ENCODE peak calls at places on chromosomes 16 and 17, in six cellular contexts. V is nephron progenitor cell, N is fibroblast of mammary gland, B is transverse colon, L is HL-60, H is AG09319. E is an unnamed sample.

GRCh38 chr16:30180741-30181140 is 2.7 kb upstream of the CORO1A start:
- DNase-seq in H (no peak), B (no peak), L (no peak), V (no peak), N (no peak), E (no peak)

GRCh38 chr16:10509534-10510025 is 70.8 kb downstream of the EMP2 start:
- DNase-seq in B (peak), H (peak), V (peak), L (peak), N (peak), E (peak)

GRCh38 chr16:69329369-69330285 is 761 bp downstream of the PDF start:
- DNase-seq in L (no peak), H (no peak), V (peak), B (peak), N (no peak), E (peak)

GRCh38 chr16:28974007-28974436 is 556 bp upstream of the SPNS1 start:
- DNase-seq in H (peak), V (peak), B (peak), N (peak), L (peak), E (peak)

GRCh38 chr17:49994085-49995054 is 654 bp downstream of the DLX3 start:
- DNase-seq in V (no peak), H (no peak), N (no peak), B (no peak), L (no peak), E (no peak)

GRCh38 chr16:23557779-23558330 is 328 bp downstream of the UBFD1 start:
- DNase-seq in N (peak), B (peak), H (no peak), V (peak), L (no peak), E (peak)

GRCh38 chr17:78057113-78057740 is 71.3 kb downstream of the TMC6 start:
- DNase-seq in V (no peak), L (no peak), H (no peak), B (no peak), N (no peak), E (no peak)

GRCh38 chr17:59030811-59031210 is 75.9 kb downstream of the TRIM37 start:
- DNase-seq in N (no peak), H (no peak), B (no peak), V (no peak), L (no peak), E (no peak)

GRCh38 chr17:52106638-52107261 is 51.8 kb downstream of the CA10 start:
- DNase-seq in H (no peak), N (peak), L (peak), V (peak), B (peak), E (peak)

GRCh38 chr17:41145261-41145660 is 4.4 kb downstream of the KRTAP4-5 start:
- DNase-seq in B (no peak), L (no peak), N (no peak), V (no peak), H (no peak), E (no peak)

GRCh38 chr16:912322-912683 is 58.5 kb downstream of the LMF1 start:
- DNase-seq in V (no peak), H (no peak), L (no peak), B (no peak), N (no peak), E (no peak)

GRCh38 chr16:8905168-8905762 is 23.1 kb downstream of the LITAFD start:
- DNase-seq in N (peak), V (no peak), L (no peak), B (no peak), H (no peak), E (peak)

GRCh38 chr17:81030726-81031570 is 4.0 kb upstream of the BAIAP2 start:
- DNase-seq in V (no peak), L (no peak), N (no peak), B (peak), H (no peak), E (no peak)

GRCh38 chr16:74667215-74667765 is 613 bp upstream of the RFWD3 start:
- DNase-seq in N (no peak), B (peak), H (no peak), V (peak), L (no peak), E (peak)

GRCh38 chr17:49830605-49831004 is 17.3 kb downstream of the TAC4 start:
- DNase-seq in V (no peak), B (no peak), N (no peak), L (no peak), H (no peak), E (no peak)

GRCh38 chr16:49399594-49400364 is 26.2 kb downstream of the C16orf78 start:
- DNase-seq in V (no peak), N (no peak), H (no peak), B (peak), L (no peak), E (no peak)

DNA sequence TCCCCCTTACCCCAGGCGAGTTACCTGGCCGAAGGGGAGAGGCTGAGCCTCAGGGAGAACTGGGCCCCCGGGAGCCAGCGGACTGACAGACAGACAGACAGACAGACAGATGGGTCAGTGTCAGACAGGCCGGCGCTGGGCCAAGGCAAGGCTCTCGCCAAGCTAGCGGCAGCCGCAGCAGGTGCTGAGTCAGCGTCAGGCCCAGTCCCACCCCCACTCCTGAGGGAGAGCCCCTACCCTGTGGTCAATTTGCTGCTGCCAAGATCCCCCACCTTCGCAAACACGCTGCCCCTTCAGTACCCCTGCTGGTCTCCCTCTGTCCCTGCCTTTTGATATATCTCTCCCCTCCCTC is 1.5 kb downstream of the FGF11 start:
- DNase-seq in N (peak), B (peak), L (no peak), V (no peak), H (no peak), E (no peak)
- TF ChIP-seq CTCF in N (peak), B (no peak), L (no peak), V (no peak), H (no peak), E (no peak)

GRCh38 chr16:72399811-72400210 is 227.9 kb upstream of the PMFBP1 start:
- DNase-seq in V (no peak), H (no peak), N (no peak), B (no peak), L (no peak), E (no peak)

GRCh38 chr16:72400257-72401078 is 228.5 kb upstream of the PMFBP1 start:
- DNase-seq in B (peak), H (peak), N (peak), V (peak), L (peak), E (peak)

DNA sequence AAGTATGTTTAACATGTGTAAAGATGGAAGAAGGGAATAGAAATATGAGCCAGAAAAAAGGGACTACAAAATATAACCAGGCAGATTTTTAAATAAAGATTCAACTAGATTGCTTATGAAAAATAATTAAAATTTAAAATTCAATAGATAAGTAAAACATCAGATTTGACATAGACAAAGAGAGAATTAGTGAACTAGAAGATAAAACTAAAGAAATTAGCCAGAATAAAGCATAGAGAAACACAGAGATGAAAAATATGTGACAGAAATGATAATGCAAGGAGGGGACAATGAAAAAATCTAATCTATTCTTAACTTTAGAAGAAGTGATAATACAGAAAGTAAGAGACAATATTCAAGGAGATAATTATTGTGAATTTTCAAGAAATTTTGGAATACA is 222.6 kb upstream of the PMFBP1 start:
- DNase-seq in N (no peak), V (no peak), H (no peak), L (no peak), B (no peak), E (no peak)
- TF ChIP-seq CTCF in N (no peak), V (no peak), H (no peak), L (no peak), B (no peak), E (no peak)

GRCh38 chr16:48118841-48119240 is 37.0 kb downstream of the ABCC12 start:
- DNase-seq in N (no peak), B (no peak), V (no peak), L (no peak), H (no peak), E (no peak)
- TF ChIP-seq CTCF in N (no peak), B (no peak), V (no peak), L (no peak), H (no peak), E (no peak)

GRCh38 chr17:4986951-4987766 is at the start of gene CAMTA2:
- DNase-seq in V (peak), N (peak), B (peak), L (peak), H (no peak), E (peak)
- TF ChIP-seq CTCF in V (peak), N (peak), B (peak), L (no peak), H (peak), E (peak)

E was measured in Calu3.